ENCODE peak calls at places on chromosomes 3 and 15, in seven cellular contexts. I is GM23248, X is heart left ventricle, Y is uterus, T is endodermal cell, C is ovary, R is transverse colon. Q is an unnamed sample. For H3K4me1 and H3K9me3, the result is how much of the 10 kb centered on the place peaks cover.

GRCh38 chr3:99859855-99860254 is 42.2 kb downstream of the CMSS1 start:
- DNase-seq in I (peak), X (no peak), Y (no peak), T (no peak), C (no peak), R (no peak), Q (no peak)

GRCh38 chr3:160163259-160163878 is 61.9 kb upstream of the C3orf80 start:
- DNase-seq in I (peak), X (no peak), Y (no peak), T (no peak), C (no peak), R (no peak), Q (no peak)

GRCh38 chr15:86850939-86851338 is 771.3 kb downstream of the AGBL1 start:
- DNase-seq in I (no peak), X (no peak), Y (no peak), T (no peak), C (no peak), R (no peak), Q (no peak)

GRCh38 chr15:66882251-66883020 is 180.4 kb downstream of the SMAD6 start:
- DNase-seq in I (peak), X (peak), Y (peak), T (peak), C (no peak), R (no peak), Q (peak)

GRCh38 chr3:182618085-182618732 is 175.1 kb upstream of the ATP11B start:
- DNase-seq in I (peak), X (no peak), Y (no peak), T (no peak), C (no peak), R (no peak), Q (peak)

GRCh38 chr15:29822100-29822684 is at the start of gene TJP1:
- DNase-seq in I (peak), X (peak), Y (peak), T (peak), C (peak), R (peak), Q (peak)

GRCh38 chr3:114846252-114846651 is 300.8 kb downstream of the ZBTB20 start:
- DNase-seq in I (peak), X (no peak), Y (no peak), T (no peak), C (no peak), R (no peak), Q (no peak)

GRCh38 chr3:88057650-88058321 is 1.0 kb downstream of the CGGBP1 start:
- DNase-seq in I (peak), X (no peak), Y (no peak), T (no peak), C (no peak), R (no peak), Q (no peak)

GRCh38 chr3:139173372-139174108 is 128.8 kb upstream of the PRR23C start:
- DNase-seq in I (peak), X (no peak), Y (no peak), T (no peak), C (peak), R (peak), Q (peak)

GRCh38 chr3:4425707-4426106 is 41.4 kb downstream of the SUMF1 start:
- DNase-seq in I (peak), X (no peak), Y (no peak), T (no peak), C (no peak), R (no peak), Q (no peak)
- H3K4me1 ChIP-seq in I (under half), X (under half), Y (under half), T (under half), C (under half), R (under half), Q (under half)

DNA sequence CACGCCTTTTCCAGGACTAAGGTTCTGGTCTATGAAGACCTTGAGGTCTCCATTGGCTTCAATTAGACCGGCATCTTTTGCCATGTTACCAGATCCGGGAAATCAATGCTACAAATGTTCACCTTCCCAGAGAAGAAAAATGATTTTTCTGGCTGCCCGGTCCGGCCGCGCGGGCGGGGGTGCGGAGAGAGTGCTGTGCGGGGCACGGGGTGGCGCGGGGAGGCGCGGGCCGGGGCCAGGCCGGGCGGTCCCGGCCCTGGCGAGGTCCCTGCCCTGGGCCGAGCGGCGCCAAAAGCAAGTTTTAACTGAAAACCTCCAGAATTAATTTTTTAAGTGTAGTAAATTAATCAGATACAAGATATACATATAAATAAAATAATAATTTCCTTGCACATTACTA is 128.2 kb downstream of the MINAR1 start:
- DNase-seq in I (no peak), X (no peak), Y (no peak), T (no peak), C (no peak), R (no peak), Q (no peak)
- H3K27ac ChIP-seq in I (no peak), X (no peak), Y (no peak), T (no peak), C (no peak), R (no peak), Q (no peak)

GRCh38 chr15:25093455-25094029 is 138.8 kb downstream of the SNRPN start:
- DNase-seq in I (no peak), X (no peak), Y (no peak), T (peak), C (no peak), R (no peak), Q (peak)
- H3K9me3 ChIP-seq in I (under half), X (half or more), Y (half or more), T (under half), C (under half), R (under half), Q (under half)

GRCh38 chr3:111811811-111812210 is 47.3 kb upstream of the PHLDB2 start:
- DNase-seq in I (no peak), X (no peak), Y (no peak), T (no peak), C (no peak), R (no peak), Q (no peak)
- H3K4me1 ChIP-seq in I (half or more), X (under half), Y (under half), T (under half), C (under half), R (under half), Q (under half)

GRCh38 chr15:57570994-57571393 is 20.7 kb upstream of the MYZAP start:
- DNase-seq in I (peak), X (no peak), Y (no peak), T (no peak), C (no peak), R (no peak), Q (no peak)
- H3K27ac ChIP-seq in I (no peak), X (no peak), Y (no peak), T (no peak), C (no peak), R (no peak), Q (no peak)

DNA sequence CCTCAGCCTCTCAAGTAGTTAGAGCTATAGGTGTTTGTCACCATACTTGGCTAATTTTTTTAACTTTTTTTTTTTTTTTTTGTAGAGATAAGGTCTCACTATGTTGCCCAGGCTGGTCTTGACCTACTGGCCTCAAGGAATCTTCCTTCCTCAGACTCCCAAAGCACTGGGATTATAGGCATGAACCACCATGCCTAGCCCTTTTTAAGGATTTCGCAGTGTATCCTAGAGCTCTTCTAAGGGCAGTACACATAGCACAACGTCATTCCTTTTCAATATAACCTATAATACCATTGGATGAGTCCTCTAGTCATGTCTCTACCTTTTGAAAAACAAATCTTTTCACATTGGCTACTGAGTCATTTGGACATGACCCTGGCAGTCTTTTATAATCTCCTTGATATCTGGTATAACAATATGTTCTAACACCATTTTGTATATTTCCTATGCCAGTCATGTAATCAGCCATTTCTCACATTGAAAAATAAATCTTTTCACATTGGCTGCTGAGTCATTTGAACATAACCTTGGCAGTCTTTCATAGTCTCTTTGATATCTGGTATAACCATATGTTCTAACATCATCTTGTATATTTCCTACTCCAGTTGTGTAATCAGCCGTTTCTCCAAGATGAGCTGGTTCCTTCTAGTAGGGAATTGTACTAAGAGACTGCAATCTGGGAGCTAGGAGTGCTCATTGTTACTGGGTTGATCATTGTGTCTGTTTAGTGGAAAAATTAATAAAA is 944.7 kb downstream of the MCTP2 start:
- DNase-seq in I (peak), X (no peak), Y (no peak), T (no peak), C (no peak), R (no peak), Q (no peak)
- H3K9me3 ChIP-seq in I (under half), X (under half), Y (under half), T (under half), C (under half), R (under half), Q (under half)

GRCh38 chr3:186624598-186624997 is 11.7 kb downstream of the AHSG start:
- DNase-seq in I (no peak), X (no peak), Y (no peak), T (no peak), C (no peak), R (no peak), Q (no peak)

GRCh38 chr3:186621894-186622650 is 9.2 kb downstream of the AHSG start:
- DNase-seq in I (no peak), X (no peak), Y (no peak), T (no peak), C (no peak), R (no peak), Q (no peak)

GRCh38 chr3:186625600-186626042 is 12.8 kb downstream of the AHSG start:
- DNase-seq in I (no peak), X (no peak), Y (no peak), T (no peak), C (no peak), R (no peak), Q (no peak)

GRCh38 chr3:186620213-186621092 is 7.6 kb downstream of the AHSG start:
- DNase-seq in I (no peak), X (no peak), Y (no peak), T (no peak), C (no peak), R (no peak), Q (no peak)

DNA sequence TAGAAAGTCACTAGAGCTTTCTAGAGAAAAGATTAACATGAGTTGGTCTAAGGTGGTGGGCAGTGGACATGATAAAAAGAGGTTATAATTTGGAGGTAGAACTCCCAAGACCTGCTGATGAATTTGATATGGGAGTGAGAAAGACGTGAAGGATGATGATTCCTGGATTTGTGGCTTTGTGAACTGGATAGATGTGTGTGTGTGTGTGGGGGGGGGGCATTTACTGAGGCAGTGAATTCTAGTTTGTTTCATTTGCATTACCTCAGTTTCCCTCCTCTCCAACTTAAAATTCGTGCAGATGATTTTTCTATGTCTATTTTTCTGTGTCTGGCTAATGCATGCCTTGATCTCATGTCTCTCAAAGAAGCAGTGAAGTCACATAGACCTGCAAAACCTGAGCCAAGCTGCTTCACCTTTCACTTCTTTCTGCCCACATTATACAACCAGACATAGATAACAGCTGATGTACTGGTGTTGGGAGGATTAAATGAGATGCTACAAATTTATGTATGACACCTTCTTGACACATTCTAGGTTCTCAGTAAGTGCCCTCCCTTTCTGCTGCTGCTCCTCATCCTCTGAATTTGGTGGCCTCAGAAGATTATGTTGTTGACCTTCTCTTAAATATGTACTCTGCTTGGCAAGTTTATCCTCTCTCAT is 9.9 kb downstream of the AHSG start:
- DNase-seq in I (no peak), X (no peak), Y (no peak), T (no peak), C (no peak), R (no peak), Q (no peak)
- H3K4me1 ChIP-seq in I (under half), X (under half), Y (under half), T (under half), C (under half), R (under half), Q (under half)

DNA sequence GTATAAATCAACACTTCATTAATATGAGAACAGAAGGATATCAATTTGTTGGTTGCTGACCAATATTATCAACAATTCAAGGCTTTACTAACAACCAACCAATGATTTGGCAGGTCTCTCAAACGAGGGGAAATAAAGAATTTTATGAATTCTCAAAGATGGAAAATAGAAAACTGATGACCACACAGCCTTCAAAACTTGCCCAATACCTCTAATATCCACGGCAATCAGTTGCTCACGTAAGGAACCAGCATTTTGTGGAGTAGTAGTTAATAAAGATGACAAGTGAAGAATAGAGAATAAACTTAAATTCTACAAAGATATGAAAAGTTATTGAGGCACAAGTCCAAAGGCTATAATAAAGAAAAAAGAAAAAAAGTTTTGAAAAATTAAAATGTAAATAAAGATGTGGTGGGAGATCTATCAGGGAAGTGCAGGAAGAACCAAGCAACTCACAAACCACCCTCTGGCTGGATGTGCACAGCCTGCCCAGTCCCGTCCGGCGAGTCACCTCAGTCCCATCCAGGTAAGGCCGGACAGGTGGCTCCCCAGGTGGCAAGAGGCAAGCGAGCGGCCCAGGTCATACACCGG is 808 bp downstream of the GK5 start:
- DNase-seq in I (peak), X (no peak), Y (no peak), T (no peak), C (no peak), R (no peak), Q (no peak)
- H3K27ac ChIP-seq in I (peak), X (peak), Y (peak), T (no peak), C (peak), R (peak), Q (peak)

GRCh38 chr3:157188391-157188790 is 28.4 kb upstream of the CCNL1 start:
- DNase-seq in I (no peak), X (no peak), Y (no peak), T (no peak), C (no peak), R (no peak), Q (no peak)
- H3K9me3 ChIP-seq in I (under half), X (half or more), Y (under half), T (half or more), C (under half), R (under half), Q (under half)